ENCODE peak calls at places on chromosomes 16 and 17, in six cellular contexts. One of them, this sample, is unnamed.

GRCh38 chr16:65619606-65620005 is 497.7 kb upstream of the CDH11 start:
- ATAC-seq in effector memory CD8-positive, alpha-beta T cell: no peak
- ATAC-seq in CD8-positive, alpha-beta T cell: no peak
- ATAC-seq in PC-3: peak; percentile 54
- ATAC-seq in activated T-helper 17 cell treated with anti-CD3 and anti-CD28 coated beads, Interleukin-2, amount 50 U/mL, for 72 hours: no peak
- ATAC-seq in right cardiac atrium: no peak
- ATAC-seq in this sample: peak; percentile 50

GRCh38 chr16:68737730-68738590 is 868 bp downstream of the CDH1 start:
- ATAC-seq in PC-3: peak; percentile 39
- ATAC-seq in activated T-helper 17 cell treated with anti-CD3 and anti-CD28 coated beads, Interleukin-2, amount 50 U/mL, for 72 hours: no peak
- ATAC-seq in CD8-positive, alpha-beta T cell: no peak
- ATAC-seq in effector memory CD8-positive, alpha-beta T cell: no peak
- ATAC-seq in right cardiac atrium: no peak
- ATAC-seq in this sample: peak; percentile 51

GRCh38 chr16:17377360-17378324 is 93.1 kb downstream of the XYLT1 start:
- ATAC-seq in CD8-positive, alpha-beta T cell: no peak
- ATAC-seq in PC-3: no peak
- ATAC-seq in right cardiac atrium: peak; percentile 72
- ATAC-seq in activated T-helper 17 cell treated with anti-CD3 and anti-CD28 coated beads, Interleukin-2, amount 50 U/mL, for 72 hours: no peak
- ATAC-seq in effector memory CD8-positive, alpha-beta T cell: peak; percentile 52
- ATAC-seq in this sample: peak; percentile 26

GRCh38 chr16:52742052-52742451 is 195.1 kb upstream of the TOX3 start:
- ATAC-seq in effector memory CD8-positive, alpha-beta T cell: no peak
- ATAC-seq in activated T-helper 17 cell treated with anti-CD3 and anti-CD28 coated beads, Interleukin-2, amount 50 U/mL, for 72 hours: no peak
- ATAC-seq in CD8-positive, alpha-beta T cell: no peak
- ATAC-seq in PC-3: no peak
- ATAC-seq in right cardiac atrium: no peak
- ATAC-seq in this sample: no peak

GRCh38 chr17:6969323-6969726 is 26.5 kb upstream of the ALOX12 start:
- ATAC-seq in PC-3: no peak
- ATAC-seq in activated T-helper 17 cell treated with anti-CD3 and anti-CD28 coated beads, Interleukin-2, amount 50 U/mL, for 72 hours: peak; percentile 80
- ATAC-seq in effector memory CD8-positive, alpha-beta T cell: no peak
- ATAC-seq in CD8-positive, alpha-beta T cell: no peak
- ATAC-seq in right cardiac atrium: no peak
- ATAC-seq in this sample: no peak

GRCh38 chr17:6580628-6581027 is 24.3 kb upstream of the PITPNM3 start:
- ATAC-seq in effector memory CD8-positive, alpha-beta T cell: no peak
- ATAC-seq in PC-3: no peak
- ATAC-seq in activated T-helper 17 cell treated with anti-CD3 and anti-CD28 coated beads, Interleukin-2, amount 50 U/mL, for 72 hours: no peak
- ATAC-seq in CD8-positive, alpha-beta T cell: no peak
- ATAC-seq in right cardiac atrium: no peak
- ATAC-seq in this sample: no peak

GRCh38 chr16:768428-768827 is 7.9 kb downstream of the MSLN start:
- ATAC-seq in effector memory CD8-positive, alpha-beta T cell: no peak
- ATAC-seq in CD8-positive, alpha-beta T cell: no peak
- ATAC-seq in activated T-helper 17 cell treated with anti-CD3 and anti-CD28 coated beads, Interleukin-2, amount 50 U/mL, for 72 hours: peak; percentile 19
- ATAC-seq in right cardiac atrium: no peak
- ATAC-seq in PC-3: no peak
- ATAC-seq in this sample: peak; percentile 59

GRCh38 chr17:42586514-42587230 is 9.1 kb upstream of the PSMC3IP start:
- ATAC-seq in activated T-helper 17 cell treated with anti-CD3 and anti-CD28 coated beads, Interleukin-2, amount 50 U/mL, for 72 hours: no peak
- ATAC-seq in right cardiac atrium: no peak
- ATAC-seq in effector memory CD8-positive, alpha-beta T cell: no peak
- ATAC-seq in CD8-positive, alpha-beta T cell: no peak
- ATAC-seq in PC-3: no peak
- ATAC-seq in this sample: peak; percentile 88

GRCh38 chr16:22677024-22677830 is 136.7 kb upstream of the HS3ST2 start:
- ATAC-seq in CD8-positive, alpha-beta T cell: no peak
- ATAC-seq in PC-3: no peak
- ATAC-seq in right cardiac atrium: no peak
- ATAC-seq in effector memory CD8-positive, alpha-beta T cell: no peak
- ATAC-seq in activated T-helper 17 cell treated with anti-CD3 and anti-CD28 coated beads, Interleukin-2, amount 50 U/mL, for 72 hours: no peak
- ATAC-seq in this sample: no peak

GRCh38 chr17:19260958-19261357 is 23.8 kb downstream of the EPN2 start:
- ATAC-seq in CD8-positive, alpha-beta T cell: no peak
- ATAC-seq in activated T-helper 17 cell treated with anti-CD3 and anti-CD28 coated beads, Interleukin-2, amount 50 U/mL, for 72 hours: no peak
- ATAC-seq in PC-3: peak; percentile 43
- ATAC-seq in right cardiac atrium: no peak
- ATAC-seq in effector memory CD8-positive, alpha-beta T cell: no peak
- ATAC-seq in this sample: no peak

GRCh38 chr17:55561316-55561972 is 50.2 kb upstream of the SMIM36 start:
- ATAC-seq in CD8-positive, alpha-beta T cell: no peak
- ATAC-seq in activated T-helper 17 cell treated with anti-CD3 and anti-CD28 coated beads, Interleukin-2, amount 50 U/mL, for 72 hours: peak; percentile 76
- ATAC-seq in effector memory CD8-positive, alpha-beta T cell: no peak
- ATAC-seq in PC-3: no peak
- ATAC-seq in right cardiac atrium: no peak
- ATAC-seq in this sample: no peak

GRCh38 chr16:82050909-82051357 is 15.9 kb downstream of the HSD17B2 start:
- ATAC-seq in PC-3: no peak
- ATAC-seq in effector memory CD8-positive, alpha-beta T cell: no peak
- ATAC-seq in activated T-helper 17 cell treated with anti-CD3 and anti-CD28 coated beads, Interleukin-2, amount 50 U/mL, for 72 hours: no peak
- ATAC-seq in right cardiac atrium: no peak
- ATAC-seq in CD8-positive, alpha-beta T cell: no peak
- ATAC-seq in this sample: no peak

GRCh38 chr17:46154151-46154816 is 38.9 kb downstream of the KANSL1 start:
- ATAC-seq in PC-3: peak; percentile 92
- ATAC-seq in CD8-positive, alpha-beta T cell: peak; percentile 64
- ATAC-seq in activated T-helper 17 cell treated with anti-CD3 and anti-CD28 coated beads, Interleukin-2, amount 50 U/mL, for 72 hours: peak; percentile 21
- ATAC-seq in right cardiac atrium: peak; percentile 17
- ATAC-seq in effector memory CD8-positive, alpha-beta T cell: peak; percentile 76
- ATAC-seq in this sample: peak; percentile 24

GRCh38 chr17:35890774-35891155 is 10.6 kb upstream of the CCL5 start:
- ATAC-seq in effector memory CD8-positive, alpha-beta T cell: peak; percentile 84
- ATAC-seq in right cardiac atrium: no peak
- ATAC-seq in PC-3: no peak
- ATAC-seq in activated T-helper 17 cell treated with anti-CD3 and anti-CD28 coated beads, Interleukin-2, amount 50 U/mL, for 72 hours: peak; percentile 41
- ATAC-seq in CD8-positive, alpha-beta T cell: peak; percentile 67
- ATAC-seq in this sample: no peak

GRCh38 chr17:82866521-82867214 is 26.8 kb upstream of the ZNF750 start:
- ATAC-seq in right cardiac atrium: peak; percentile 68
- ATAC-seq in effector memory CD8-positive, alpha-beta T cell: no peak
- ATAC-seq in PC-3: no peak
- ATAC-seq in activated T-helper 17 cell treated with anti-CD3 and anti-CD28 coated beads, Interleukin-2, amount 50 U/mL, for 72 hours: no peak
- ATAC-seq in CD8-positive, alpha-beta T cell: no peak
- ATAC-seq in this sample: peak; percentile 1

This sample was measured in esophagus mucosa.